ENCODE peak calls at places on chromosomes 16 and 17, in seven cellular contexts. K is mesenchymal stem cell, T is neuronal stem cell, E is H9, H is IMR-90, I is H1, P is trophoblast cell. G is an unnamed sample.
A peak's percentile ranks its signal among the peaks of the same experiment; 100 is the strongest.

GRCh38 chr17:4908301-4908700 is 5.4 kb upstream of the CHRNE start:
- DNase-seq in K (peak; percentile 39), T (no peak), E (peak; percentile 84), H (no peak), I (no peak), P (peak; percentile 85), G (peak; percentile 90)

GRCh38 chr16:17921357-17921978 is 415.1 kb downstream of the NPIPA8 start:
- DNase-seq in K (no peak), T (no peak), E (peak; percentile 66), H (no peak), I (peak; percentile 34), P (no peak), G (peak; percentile 62)

GRCh38 chr16:21169249-21169981 is 10.9 kb downstream of the LDAF1 start:
- DNase-seq in K (peak; percentile 61), T (no peak), E (no peak), H (peak; percentile 71), I (no peak), P (no peak), G (no peak)

GRCh38 chr16:80599466-80599865 is 58.7 kb downstream of the DYNLRB2 start:
- DNase-seq in K (no peak), T (no peak), E (no peak), H (peak; percentile 59), I (no peak), P (peak; percentile 57), G (no peak)

GRCh38 chr16:57758331-57759117 is 23.0 kb downstream of the KATNB1 start:
- DNase-seq in K (no peak), T (no peak), E (no peak), H (no peak), I (no peak), P (no peak), G (no peak)

GRCh38 chr16:1859650-1860049 is 12.3 kb downstream of the MEIOB start:
- DNase-seq in K (no peak), T (no peak), E (peak; percentile 48), H (no peak), I (no peak), P (no peak), G (no peak)

GRCh38 chr17:19344311-19345066 is 18.0 kb downstream of the B9D1 start:
- DNase-seq in K (no peak), T (no peak), E (peak; percentile 29), H (no peak), I (no peak), P (no peak), G (no peak)

GRCh38 chr16:22220076-22220453 is 14.0 kb downstream of the EEF2K start:
- DNase-seq in K (peak; percentile 61), T (no peak), E (no peak), H (peak; percentile 27), I (no peak), P (no peak), G (no peak)

GRCh38 chr16:49542391-49542891 is 168.8 kb downstream of the C16orf78 start:
- DNase-seq in K (no peak), T (no peak), E (no peak), H (no peak), I (no peak), P (no peak), G (peak; percentile 72)

GRCh38 chr17:45702666-45703266 is 81.4 kb upstream of the CRHR1 start:
- DNase-seq in K (peak; percentile 29), T (peak; percentile 60), E (no peak), H (peak; percentile 23), I (no peak), P (no peak), G (peak; percentile 52)

GRCh38 chr16:15601212-15601879 is 41.6 kb downstream of the MARF1 start:
- DNase-seq in K (no peak), T (no peak), E (peak; percentile 75), H (no peak), I (no peak), P (no peak), G (peak; percentile 45)

GRCh38 chr17:77609553-77610517 is 348.7 kb upstream of the TNRC6C start:
- DNase-seq in K (no peak), T (no peak), E (peak; percentile 25), H (no peak), I (no peak), P (no peak), G (no peak)

GRCh38 chr16:20674684-20675487 is 22.6 kb downstream of the ACSM1 start:
- DNase-seq in K (no peak), T (no peak), E (no peak), H (no peak), I (no peak), P (peak; percentile 10), G (peak; percentile 50)

GRCh38 chr17:48003686-48004120 is 32.8 kb downstream of the CDK5RAP3 start:
- DNase-seq in K (no peak), T (no peak), E (no peak), H (no peak), I (no peak), P (no peak), G (peak; percentile 53)

GRCh38 chr16:22670551-22670970 is 143.4 kb upstream of the HS3ST2 start:
- DNase-seq in K (no peak), T (peak; percentile 59), E (peak; percentile 94), H (no peak), I (peak; percentile 41), P (no peak), G (peak; percentile 82)

GRCh38 chr17:50986989-50987660 is 121.0 kb upstream of the TOB1 start:
- DNase-seq in K (no peak), T (no peak), E (no peak), H (peak; percentile 79), I (no peak), P (no peak), G (no peak)

GRCh38 chr16:79429276-79430128 is 171.0 kb downstream of the MAF start:
- DNase-seq in K (no peak), T (no peak), E (no peak), H (no peak), I (no peak), P (no peak), G (no peak)

GRCh38 chr16:50154369-50154947 is 1.4 kb downstream of the TENT4B start:
- DNase-seq in K (no peak), T (no peak), E (no peak), H (no peak), I (no peak), P (no peak), G (peak; percentile 19)

GRCh38 chr17:82222816-82223215 is 6.0 kb upstream of the SLC16A3 start:
- DNase-seq in K (no peak), T (no peak), E (no peak), H (no peak), I (no peak), P (no peak), G (no peak)
- H3K4ac ChIP-seq in K (no peak overlapping the region), T (no peak overlapping the region), E (no peak overlapping the region), H (no peak overlapping the region), I (no peak overlapping the region), P (no peak overlapping the region), G (no peak overlapping the region)

GRCh38 chr17:44233582-44233981 is 14.1 kb upstream of the UBTF start:
- DNase-seq in K (no peak), T (no peak), E (no peak), H (no peak), I (no peak), P (no peak), G (no peak)

GRCh38 chr17:44241104-44241503 is 21.6 kb upstream of the UBTF start:
- DNase-seq in K (no peak), T (no peak), E (no peak), H (no peak), I (no peak), P (no peak), G (no peak)

GRCh38 chr17:44232061-44232460 is 12.6 kb upstream of the UBTF start:
- DNase-seq in K (no peak), T (no peak), E (no peak), H (no peak), I (no peak), P (no peak), G (no peak)

GRCh38 chr17:44235583-44235936 is 16.1 kb upstream of the UBTF start:
- DNase-seq in K (no peak), T (no peak), E (no peak), H (peak; percentile 73), I (no peak), P (peak; percentile 88), G (no peak)

DNA sequence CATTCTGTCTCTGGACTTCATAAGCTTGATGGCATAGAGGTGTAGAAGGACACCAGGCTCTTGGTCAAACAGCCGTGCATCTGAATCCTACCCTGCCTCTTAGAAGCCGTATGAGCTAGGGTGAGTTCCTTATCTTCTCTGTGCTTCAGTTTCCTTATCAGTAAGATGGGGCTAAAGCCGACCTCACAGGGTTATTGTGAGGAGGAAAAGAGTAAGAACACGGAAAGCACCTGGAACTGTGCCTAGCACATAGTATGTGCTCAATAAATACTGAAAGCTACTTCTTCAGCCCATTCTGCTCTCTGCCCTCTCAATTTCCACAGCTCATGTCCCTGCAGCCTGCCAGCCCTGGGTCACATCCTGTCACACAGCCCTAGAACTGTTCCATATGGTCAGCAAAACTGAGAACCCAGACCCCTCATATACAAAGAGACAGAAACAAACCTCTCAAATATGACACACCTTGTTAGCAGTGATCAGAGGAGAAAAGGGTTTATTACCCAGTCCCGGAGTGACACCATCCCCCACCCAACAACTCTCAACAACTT is 17.0 kb upstream of the UBTF start:
- DNase-seq in K (no peak), T (no peak), E (no peak), H (no peak), I (no peak), P (no peak), G (no peak)
- H2BK5ac ChIP-seq in K (no peak overlapping the region), T (no peak overlapping the region), E (no peak overlapping the region), H (no peak overlapping the region), I (no peak overlapping the region), P (no peak overlapping the region), G (no peak overlapping the region)

GRCh38 chr16:56634715-56635440 is 2.4 kb downstream of the MT1M start:
- DNase-seq in K (no peak), T (no peak), E (peak; percentile 40), H (no peak), I (no peak), P (no peak), G (no peak)
- H3K4ac ChIP-seq in K (no peak overlapping the region), T (no peak overlapping the region), E (no peak overlapping the region), H (no peak overlapping the region), I (no peak overlapping the region), P (no peak overlapping the region), G (no peak overlapping the region)

GRCh38 chr16:7509919-7510705 is 177.5 kb downstream of the RBFOX1 start:
- DNase-seq in K (no peak), T (no peak), E (no peak), H (no peak), I (no peak), P (no peak), G (no peak)

GRCh38 chr16:7506363-7506762 is 173.7 kb downstream of the RBFOX1 start:
- DNase-seq in K (no peak), T (no peak), E (no peak), H (no peak), I (no peak), P (no peak), G (no peak)

GRCh38 chr16:7505495-7505894 is 172.8 kb downstream of the RBFOX1 start:
- DNase-seq in K (no peak), T (no peak), E (no peak), H (no peak), I (no peak), P (no peak), G (no peak)

GRCh38 chr16:7511549-7512260 is 179.1 kb downstream of the RBFOX1 start:
- DNase-seq in K (no peak), T (no peak), E (no peak), H (no peak), I (no peak), P (no peak), G (no peak)

DNA sequence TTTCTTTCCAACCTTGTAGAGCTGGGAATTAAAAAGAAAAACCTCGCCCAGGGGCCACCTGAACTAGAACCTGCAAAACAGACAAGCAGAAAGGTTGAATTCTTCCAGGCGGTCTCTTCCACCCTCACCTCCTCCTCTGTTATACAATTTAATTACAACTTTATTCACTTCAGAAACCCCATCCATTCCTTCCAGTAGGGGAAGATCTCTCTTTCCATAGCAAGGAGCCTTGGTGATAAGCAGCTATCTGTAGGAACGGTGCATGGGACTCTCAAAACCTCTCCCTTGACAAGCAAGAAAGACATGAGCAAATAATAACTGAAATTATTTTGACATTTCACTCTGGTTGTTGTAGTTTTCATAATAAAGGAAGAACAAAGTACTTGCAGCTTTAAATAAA is 176.0 kb downstream of the RBFOX1 start:
- DNase-seq in K (no peak), T (no peak), E (no peak), H (no peak), I (no peak), P (no peak), G (peak; percentile 37)
- H2BK5ac ChIP-seq in K (no peak overlapping the region), T (no peak overlapping the region), E (no peak overlapping the region), H (no peak overlapping the region), I (no peak overlapping the region), P (no peak overlapping the region), G (no peak overlapping the region)

G was measured in mesendoderm.